ENCODE peak calls at places on chromosomes 1 and 21, in nine cellular contexts. One of them, this sample, is unnamed.

GRCh38 chr21:28781602-28782274 is 210.9 kb downstream of the LTN1 start:
- DNase-seq in neural progenitor cell: peak; percentile 5
- DNase-seq in colonic mucosa: no peak
- DNase-seq in upper lobe of right lung: no peak
- DNase-seq in AG04450: no peak
- DNase-seq in cardiac muscle cell: peak; percentile 46
- DNase-seq in pancreas: no peak
- DNase-seq in neuronal stem cell: no peak
- DNase-seq in uterus: no peak
- DNase-seq in this sample: no peak

GRCh38 chr1:157085416-157085815 is 14.2 kb downstream of the ETV3L start:
- DNase-seq in upper lobe of right lung: peak; percentile 21
- DNase-seq in cardiac muscle cell: peak; percentile 81
- DNase-seq in neuronal stem cell: no peak
- DNase-seq in colonic mucosa: peak; percentile 4
- DNase-seq in neural progenitor cell: no peak
- DNase-seq in uterus: no peak
- DNase-seq in AG04450: no peak
- DNase-seq in pancreas: no peak
- DNase-seq in this sample: no peak

GRCh38 chr1:199123615-199124014 is 484.8 kb downstream of the PTPRC start:
- DNase-seq in AG04450: peak; percentile 74
- DNase-seq in uterus: no peak
- DNase-seq in pancreas: no peak
- DNase-seq in colonic mucosa: no peak
- DNase-seq in upper lobe of right lung: no peak
- DNase-seq in neural progenitor cell: no peak
- DNase-seq in cardiac muscle cell: peak; percentile 68
- DNase-seq in neuronal stem cell: no peak
- DNase-seq in this sample: no peak

GRCh38 chr1:5478156-5478695 is 514.0 kb downstream of the NPHP4 start:
- DNase-seq in uterus: no peak
- DNase-seq in neural progenitor cell: no peak
- DNase-seq in neuronal stem cell: no peak
- DNase-seq in colonic mucosa: no peak
- DNase-seq in upper lobe of right lung: no peak
- DNase-seq in pancreas: peak; percentile 59
- DNase-seq in cardiac muscle cell: no peak
- DNase-seq in AG04450: no peak
- DNase-seq in this sample: no peak

GRCh38 chr1:29444081-29444715 is 207.9 kb downstream of the PTPRU start:
- DNase-seq in neural progenitor cell: no peak
- DNase-seq in cardiac muscle cell: no peak
- DNase-seq in uterus: no peak
- DNase-seq in neuronal stem cell: no peak
- DNase-seq in pancreas: no peak
- DNase-seq in AG04450: no peak
- DNase-seq in colonic mucosa: no peak
- DNase-seq in upper lobe of right lung: peak; percentile 27
- DNase-seq in this sample: no peak

GRCh38 chr1:228042508-228042907 is 35.7 kb downstream of the WNT3A start:
- DNase-seq in pancreas: no peak
- DNase-seq in neural progenitor cell: no peak
- DNase-seq in neuronal stem cell: no peak
- DNase-seq in upper lobe of right lung: no peak
- DNase-seq in AG04450: no peak
- DNase-seq in cardiac muscle cell: no peak
- DNase-seq in colonic mucosa: no peak
- DNase-seq in uterus: no peak
- DNase-seq in this sample: no peak

GRCh38 chr1:202575906-202576653 is 134.2 kb downstream of the SYT2 start:
- DNase-seq in neuronal stem cell: no peak
- DNase-seq in cardiac muscle cell: peak; percentile 42
- DNase-seq in uterus: no peak
- DNase-seq in neural progenitor cell: peak; percentile 29
- DNase-seq in colonic mucosa: no peak
- DNase-seq in pancreas: no peak
- DNase-seq in AG04450: no peak
- DNase-seq in upper lobe of right lung: no peak
- DNase-seq in this sample: no peak

GRCh38 chr1:68229927-68230812 is 2.2 kb downstream of the WLS start:
- DNase-seq in AG04450: no peak
- DNase-seq in pancreas: no peak
- DNase-seq in cardiac muscle cell: peak; percentile 52
- DNase-seq in neuronal stem cell: no peak
- DNase-seq in neural progenitor cell: peak; percentile 68
- DNase-seq in uterus: no peak
- DNase-seq in upper lobe of right lung: no peak
- DNase-seq in colonic mucosa: peak; percentile 47
- DNase-seq in this sample: no peak

GRCh38 chr1:150564051-150564991 is 15.1 kb downstream of the MCL1 start:
- DNase-seq in neuronal stem cell: no peak
- DNase-seq in cardiac muscle cell: peak; percentile 53
- DNase-seq in pancreas: no peak
- DNase-seq in uterus: peak; percentile 29
- DNase-seq in upper lobe of right lung: no peak
- DNase-seq in AG04450: no peak
- DNase-seq in colonic mucosa: no peak
- DNase-seq in neural progenitor cell: no peak
- DNase-seq in this sample: peak; percentile 84
- H3K27ac ChIP-seq in neuronal stem cell: peak overlapping the region; percentile 13
- H3K27ac ChIP-seq in cardiac muscle cell: peak overlapping the region; percentile 99
- H3K27ac ChIP-seq in pancreas: peak overlapping the region; percentile 96
- H3K27ac ChIP-seq in uterus: peak overlapping the region; percentile 99
- H3K27ac ChIP-seq in upper lobe of right lung: peak overlapping the region; percentile 100
- H3K27ac ChIP-seq in AG04450: peak overlapping the region; percentile 100
- H3K27ac ChIP-seq in colonic mucosa: peak overlapping the region; percentile 98
- H3K27ac ChIP-seq in neural progenitor cell: peak overlapping the region; percentile 98
- H3K27ac ChIP-seq in this sample: peak overlapping the region; percentile 99

GRCh38 chr1:1037366-1038327 is 17.7 kb downstream of the AGRN start:
- DNase-seq in neuronal stem cell: no peak
- DNase-seq in neural progenitor cell: no peak
- DNase-seq in cardiac muscle cell: no peak
- DNase-seq in colonic mucosa: no peak
- DNase-seq in uterus: no peak
- DNase-seq in pancreas: peak; percentile 60
- DNase-seq in upper lobe of right lung: no peak
- DNase-seq in AG04450: no peak
- DNase-seq in this sample: no peak

GRCh38 chr1:1039145-1039910 is 19.4 kb downstream of the AGRN start:
- DNase-seq in AG04450: no peak
- DNase-seq in uterus: no peak
- DNase-seq in colonic mucosa: no peak
- DNase-seq in neuronal stem cell: no peak
- DNase-seq in cardiac muscle cell: no peak
- DNase-seq in neural progenitor cell: no peak
- DNase-seq in upper lobe of right lung: no peak
- DNase-seq in pancreas: no peak
- DNase-seq in this sample: no peak

GRCh38 chr1:1041092-1041503 is 21.2 kb downstream of the AGRN start:
- DNase-seq in uterus: no peak
- DNase-seq in AG04450: no peak
- DNase-seq in neuronal stem cell: no peak
- DNase-seq in cardiac muscle cell: no peak
- DNase-seq in upper lobe of right lung: no peak
- DNase-seq in colonic mucosa: no peak
- DNase-seq in pancreas: no peak
- DNase-seq in neural progenitor cell: peak; percentile 83
- DNase-seq in this sample: no peak

GRCh38 chr1:1040004-1040991 is 20.4 kb downstream of the AGRN start:
- DNase-seq in colonic mucosa: peak; percentile 82
- DNase-seq in AG04450: peak; percentile 66
- DNase-seq in upper lobe of right lung: peak; percentile 88
- DNase-seq in neural progenitor cell: peak; percentile 96
- DNase-seq in uterus: peak; percentile 71
- DNase-seq in neuronal stem cell: peak; percentile 84
- DNase-seq in cardiac muscle cell: peak; percentile 85
- DNase-seq in pancreas: peak; percentile 69
- DNase-seq in this sample: no peak

GRCh38 chr1:1038694-1039093 is 18.8 kb downstream of the AGRN start:
- DNase-seq in neural progenitor cell: no peak
- DNase-seq in uterus: no peak
- DNase-seq in AG04450: no peak
- DNase-seq in neuronal stem cell: no peak
- DNase-seq in upper lobe of right lung: no peak
- DNase-seq in pancreas: no peak
- DNase-seq in cardiac muscle cell: no peak
- DNase-seq in colonic mucosa: no peak
- DNase-seq in this sample: no peak
- H3K4me3 ChIP-seq in neural progenitor cell: no peak overlapping the region
- H3K4me3 ChIP-seq in uterus: no peak overlapping the region
- H3K4me3 ChIP-seq in AG04450: no peak overlapping the region
- H3K4me3 ChIP-seq in neuronal stem cell: no peak overlapping the region
- H3K4me3 ChIP-seq in upper lobe of right lung: no peak overlapping the region
- H3K4me3 ChIP-seq in pancreas: no peak overlapping the region
- H3K4me3 ChIP-seq in cardiac muscle cell: no peak overlapping the region
- H3K4me3 ChIP-seq in colonic mucosa: no peak overlapping the region
- H3K4me3 ChIP-seq in this sample: no peak overlapping the region

GRCh38 chr1:178493301-178493741 is 3.4 kb downstream of the CLEC20A start:
- DNase-seq in uterus: no peak
- DNase-seq in neural progenitor cell: no peak
- DNase-seq in neuronal stem cell: no peak
- DNase-seq in cardiac muscle cell: no peak
- DNase-seq in upper lobe of right lung: no peak
- DNase-seq in AG04450: no peak
- DNase-seq in colonic mucosa: no peak
- DNase-seq in pancreas: no peak
- DNase-seq in this sample: no peak
- H3K27ac ChIP-seq in uterus: no peak overlapping the region
- H3K27ac ChIP-seq in neural progenitor cell: no peak overlapping the region
- H3K27ac ChIP-seq in neuronal stem cell: no peak overlapping the region
- H3K27ac ChIP-seq in cardiac muscle cell: no peak overlapping the region
- H3K27ac ChIP-seq in upper lobe of right lung: no peak overlapping the region
- H3K27ac ChIP-seq in AG04450: no peak overlapping the region
- H3K27ac ChIP-seq in colonic mucosa: no peak overlapping the region
- H3K27ac ChIP-seq in pancreas: no peak overlapping the region
- H3K27ac ChIP-seq in this sample: no peak overlapping the region

GRCh38 chr1:2556277-2557145 is at the start of gene TNFRSF14:
- DNase-seq in colonic mucosa: peak; percentile 84
- DNase-seq in neural progenitor cell: peak; percentile 47
- DNase-seq in AG04450: no peak
- DNase-seq in neuronal stem cell: no peak
- DNase-seq in cardiac muscle cell: peak; percentile 51
- DNase-seq in uterus: peak; percentile 52
- DNase-seq in pancreas: no peak
- DNase-seq in upper lobe of right lung: peak; percentile 84
- DNase-seq in this sample: no peak
- H3K4me3 ChIP-seq in colonic mucosa: peak within 1 kb of the TSS; percentile 51
- H3K4me3 ChIP-seq in neural progenitor cell: no peak within 1 kb of the TSS
- H3K4me3 ChIP-seq in AG04450: peak within 1 kb of the TSS; percentile 57
- H3K4me3 ChIP-seq in neuronal stem cell: peak within 1 kb of the TSS; percentile 30
- H3K4me3 ChIP-seq in cardiac muscle cell: no peak within 1 kb of the TSS
- H3K4me3 ChIP-seq in uterus: peak within 1 kb of the TSS; percentile 58
- H3K4me3 ChIP-seq in pancreas: peak within 1 kb of the TSS; percentile 41
- H3K4me3 ChIP-seq in upper lobe of right lung: peak within 1 kb of the TSS; percentile 94
- H3K4me3 ChIP-seq in this sample: peak within 1 kb of the TSS; percentile 73

GRCh38 chr1:64062529-64062928 is 140.9 kb upstream of the UBE2U start:
- DNase-seq in uterus: no peak
- DNase-seq in cardiac muscle cell: no peak
- DNase-seq in AG04450: no peak
- DNase-seq in pancreas: no peak
- DNase-seq in upper lobe of right lung: no peak
- DNase-seq in neuronal stem cell: no peak
- DNase-seq in colonic mucosa: no peak
- DNase-seq in neural progenitor cell: no peak
- DNase-seq in this sample: no peak
- H3K27ac ChIP-seq in uterus: no peak overlapping the region
- H3K27ac ChIP-seq in cardiac muscle cell: no peak overlapping the region
- H3K27ac ChIP-seq in AG04450: no peak overlapping the region
- H3K27ac ChIP-seq in pancreas: no peak overlapping the region
- H3K27ac ChIP-seq in upper lobe of right lung: no peak overlapping the region
- H3K27ac ChIP-seq in neuronal stem cell: no peak overlapping the region
- H3K27ac ChIP-seq in colonic mucosa: no peak overlapping the region
- H3K27ac ChIP-seq in neural progenitor cell: no peak overlapping the region
- H3K27ac ChIP-seq in this sample: no peak overlapping the region

DNA sequence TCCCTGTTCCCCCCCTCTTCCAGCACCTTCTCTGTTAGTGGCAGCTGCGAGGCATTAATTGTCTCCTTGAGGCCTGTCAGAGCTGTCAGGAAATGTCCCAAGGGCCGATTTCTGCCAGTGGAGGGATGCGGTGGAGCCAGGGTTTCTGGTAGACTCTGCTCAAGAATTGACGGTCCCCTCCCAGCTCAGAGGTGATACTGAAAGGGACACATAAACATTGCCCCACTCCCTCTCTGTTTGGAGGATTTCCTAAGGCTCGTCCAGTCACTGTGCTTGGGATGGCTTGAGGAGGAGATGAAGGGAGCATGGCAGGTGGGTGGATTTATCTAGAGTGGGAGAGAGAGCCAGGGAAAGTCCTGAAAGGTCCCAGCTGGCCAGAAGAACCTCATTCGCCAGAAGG is 61.4 kb upstream of the CD34 start:
- DNase-seq in colonic mucosa: no peak
- DNase-seq in uterus: no peak
- DNase-seq in pancreas: no peak
- DNase-seq in neuronal stem cell: no peak
- DNase-seq in cardiac muscle cell: no peak
- DNase-seq in neural progenitor cell: no peak
- DNase-seq in upper lobe of right lung: no peak
- DNase-seq in AG04450: no peak
- DNase-seq in this sample: no peak
- H3K4me3 ChIP-seq in colonic mucosa: no peak overlapping the region
- H3K4me3 ChIP-seq in uterus: no peak overlapping the region
- H3K4me3 ChIP-seq in pancreas: no peak overlapping the region
- H3K4me3 ChIP-seq in neuronal stem cell: no peak overlapping the region
- H3K4me3 ChIP-seq in cardiac muscle cell: no peak overlapping the region
- H3K4me3 ChIP-seq in neural progenitor cell: no peak overlapping the region
- H3K4me3 ChIP-seq in upper lobe of right lung: no peak overlapping the region
- H3K4me3 ChIP-seq in AG04450: no peak overlapping the region
- H3K4me3 ChIP-seq in this sample: no peak overlapping the region

GRCh38 chr1:39779137-39779536 is 8.0 kb upstream of the OXCT2 start:
- DNase-seq in colonic mucosa: no peak
- DNase-seq in neural progenitor cell: no peak
- DNase-seq in upper lobe of right lung: no peak
- DNase-seq in neuronal stem cell: no peak
- DNase-seq in uterus: no peak
- DNase-seq in AG04450: no peak
- DNase-seq in pancreas: no peak
- DNase-seq in cardiac muscle cell: no peak
- DNase-seq in this sample: no peak
- H3K27ac ChIP-seq in colonic mucosa: no peak overlapping the region
- H3K27ac ChIP-seq in neural progenitor cell: no peak overlapping the region
- H3K27ac ChIP-seq in upper lobe of right lung: no peak overlapping the region
- H3K27ac ChIP-seq in neuronal stem cell: no peak overlapping the region
- H3K27ac ChIP-seq in uterus: no peak overlapping the region
- H3K27ac ChIP-seq in AG04450: no peak overlapping the region
- H3K27ac ChIP-seq in pancreas: no peak overlapping the region
- H3K27ac ChIP-seq in cardiac muscle cell: no peak overlapping the region
- H3K27ac ChIP-seq in this sample: no peak overlapping the region

GRCh38 chr1:33379631-33380354 is 51.1 kb downstream of the PHC2 start:
- DNase-seq in colonic mucosa: no peak
- DNase-seq in neural progenitor cell: no peak
- DNase-seq in neuronal stem cell: no peak
- DNase-seq in upper lobe of right lung: no peak
- DNase-seq in AG04450: no peak
- DNase-seq in cardiac muscle cell: no peak
- DNase-seq in pancreas: no peak
- DNase-seq in uterus: no peak
- DNase-seq in this sample: no peak
- H3K4me3 ChIP-seq in colonic mucosa: no peak overlapping the region
- H3K4me3 ChIP-seq in neural progenitor cell: no peak overlapping the region
- H3K4me3 ChIP-seq in neuronal stem cell: no peak overlapping the region
- H3K4me3 ChIP-seq in upper lobe of right lung: no peak overlapping the region
- H3K4me3 ChIP-seq in AG04450: no peak overlapping the region
- H3K4me3 ChIP-seq in cardiac muscle cell: no peak overlapping the region
- H3K4me3 ChIP-seq in pancreas: no peak overlapping the region
- H3K4me3 ChIP-seq in uterus: no peak overlapping the region
- H3K4me3 ChIP-seq in this sample: no peak overlapping the region